ENCODE peak calls at places on chromosomes 2 and 18, in six cellular contexts. N, V, I, A, R and Y are unnamed samples.

GRCh38 chr2:99468155-99468554 is 21.7 kb downstream of the REV1 start:
- DNase-seq in N (no peak), V (no peak), I (no peak), A (no peak), R (no peak), Y (no peak)

GRCh38 chr18:68244786-68245185 is 470.1 kb downstream of the TMX3 start:
- DNase-seq in N (peak), V (peak), I (no peak), A (peak), R (peak), Y (no peak)

GRCh38 chr2:118667366-118667765 is 180.1 kb downstream of the EN1 start:
- DNase-seq in N (no peak), V (no peak), I (no peak), A (peak), R (peak), Y (peak)

GRCh38 chr2:241391892-241392665 is 36.0 kb downstream of the FARP2 start:
- DNase-seq in N (no peak), V (peak), I (no peak), A (peak), R (peak), Y (peak)

GRCh38 chr2:133892352-133892913 is 324.2 kb upstream of the NCKAP5 start:
- DNase-seq in N (no peak), V (no peak), I (no peak), A (no peak), R (no peak), Y (no peak)

GRCh38 chr2:179261161-179261825 is 3.3 kb downstream of the SESTD1 start:
- DNase-seq in N (no peak), V (no peak), I (no peak), A (peak), R (no peak), Y (no peak)

GRCh38 chr2:69945900-69946299 is 15.5 kb downstream of the ASPRV1 start:
- DNase-seq in N (no peak), V (no peak), I (no peak), A (no peak), R (no peak), Y (no peak)

GRCh38 chr2:159101755-159102489 is 133.5 kb downstream of the TANC1 start:
- DNase-seq in N (no peak), V (no peak), I (no peak), A (no peak), R (no peak), Y (no peak)

GRCh38 chr2:46849741-46850474 is 65.7 kb downstream of the MCFD2 start:
- DNase-seq in N (peak), V (peak), I (peak), A (peak), R (no peak), Y (no peak)

GRCh38 chr2:169845016-169845415 is 17.8 kb downstream of the UBR3 start:
- DNase-seq in N (no peak), V (no peak), I (no peak), A (peak), R (no peak), Y (no peak)

GRCh38 chr2:151721161-151721560 is 13.1 kb downstream of the NEB start:
- DNase-seq in N (no peak), V (no peak), I (no peak), A (no peak), R (no peak), Y (no peak)

GRCh38 chr18:68438983-68439382 is 275.9 kb downstream of the TMX3 start:
- DNase-seq in N (no peak), V (peak), I (no peak), A (peak), R (peak), Y (peak)

GRCh38 chr2:217835931-217836881 is 166.6 kb downstream of the TNS1 start:
- DNase-seq in N (peak), V (peak), I (peak), A (peak), R (peak), Y (peak)

GRCh38 chr2:149572102-149572953 is 15.2 kb downstream of the MMADHC start:
- DNase-seq in N (no peak), V (no peak), I (no peak), A (peak), R (peak), Y (no peak)

GRCh38 chr2:14039134-14039533 is 593.4 kb upstream of the LRATD1 start:
- DNase-seq in N (no peak), V (no peak), I (no peak), A (no peak), R (no peak), Y (no peak)

GRCh38 chr18:11149441-11150270 is at the start of gene PIEZO2:
- DNase-seq in N (peak), V (peak), I (no peak), A (peak), R (peak), Y (no peak)

GRCh38 chr2:62501794-62502500 is 4.0 kb downstream of the TMEM17 start:
- DNase-seq in N (no peak), V (peak), I (no peak), A (peak), R (peak), Y (peak)

DNA sequence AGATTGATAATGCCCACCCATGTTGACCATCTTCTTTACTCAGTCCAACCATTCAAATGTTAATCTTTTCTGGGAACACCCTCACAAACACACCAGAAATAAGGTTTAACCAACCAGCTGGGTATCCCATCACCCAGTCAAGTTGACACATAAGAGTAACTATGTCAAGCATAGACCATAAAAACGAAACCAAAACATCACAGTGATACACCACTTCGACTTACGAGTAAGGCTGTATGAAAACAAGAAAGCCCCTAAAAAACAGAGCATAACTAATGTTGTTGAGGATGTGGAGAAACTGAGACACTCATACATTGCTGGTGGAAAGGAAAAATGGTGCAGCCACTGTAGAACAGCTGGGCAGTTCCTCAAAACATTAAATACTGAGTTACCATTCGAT is 57.4 kb downstream of the SLC35F5 start:
- DNase-seq in N (no peak), V (no peak), I (no peak), A (no peak), R (no peak), Y (no peak)
- H3K4me3 ChIP-seq in N (no peak), V (no peak), I (no peak), A (no peak), R (no peak), Y (no peak)

DNA sequence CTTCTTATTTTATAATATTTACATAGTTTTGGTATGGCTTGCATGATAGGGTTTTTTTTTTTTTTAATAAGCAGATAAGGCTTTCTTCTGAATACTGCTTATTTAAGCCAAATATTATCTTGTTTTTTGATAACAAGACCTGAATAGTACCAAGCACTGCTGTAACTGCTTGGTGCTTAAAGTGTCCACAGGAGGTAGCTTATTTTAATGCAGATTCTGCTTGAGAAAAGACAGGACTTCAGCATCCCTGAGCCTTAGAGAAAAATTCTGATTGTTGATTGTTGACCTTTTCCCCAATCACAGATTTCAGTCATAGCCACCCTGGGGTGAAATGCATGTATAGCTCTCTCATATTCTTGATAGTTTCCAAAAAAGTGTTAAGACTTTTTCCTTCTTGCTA is 336.4 kb downstream of the CTNNA2 start:
- DNase-seq in N (no peak), V (no peak), I (no peak), A (no peak), R (no peak), Y (no peak)
- H3K4me3 ChIP-seq in N (no peak), V (no peak), I (no peak), A (no peak), R (no peak), Y (no peak)

DNA sequence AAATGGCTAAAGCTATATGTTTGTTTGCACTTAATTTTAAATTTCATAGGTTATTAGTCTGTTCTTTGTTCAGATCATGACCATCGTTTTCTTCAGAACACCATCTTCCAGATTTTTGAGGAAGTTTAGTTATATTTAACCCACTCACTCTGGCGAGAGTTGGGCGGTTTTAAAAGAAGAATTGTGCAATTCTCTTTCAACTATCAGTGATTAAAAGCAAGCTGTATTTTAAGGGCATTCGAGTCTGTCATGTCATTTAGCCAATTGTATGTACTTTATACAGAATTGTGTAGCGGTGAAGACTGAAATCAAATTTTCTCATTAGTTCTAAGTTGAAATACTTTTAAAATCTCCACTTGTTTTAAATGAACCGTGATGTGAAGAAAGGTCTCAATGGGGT is 214.7 kb upstream of the DTNA start:
- DNase-seq in N (no peak), V (no peak), I (no peak), A (peak), R (no peak), Y (no peak)
- H3K4me3 ChIP-seq in N (no peak), V (peak), I (no peak), A (peak), R (no peak), Y (no peak)

DNA sequence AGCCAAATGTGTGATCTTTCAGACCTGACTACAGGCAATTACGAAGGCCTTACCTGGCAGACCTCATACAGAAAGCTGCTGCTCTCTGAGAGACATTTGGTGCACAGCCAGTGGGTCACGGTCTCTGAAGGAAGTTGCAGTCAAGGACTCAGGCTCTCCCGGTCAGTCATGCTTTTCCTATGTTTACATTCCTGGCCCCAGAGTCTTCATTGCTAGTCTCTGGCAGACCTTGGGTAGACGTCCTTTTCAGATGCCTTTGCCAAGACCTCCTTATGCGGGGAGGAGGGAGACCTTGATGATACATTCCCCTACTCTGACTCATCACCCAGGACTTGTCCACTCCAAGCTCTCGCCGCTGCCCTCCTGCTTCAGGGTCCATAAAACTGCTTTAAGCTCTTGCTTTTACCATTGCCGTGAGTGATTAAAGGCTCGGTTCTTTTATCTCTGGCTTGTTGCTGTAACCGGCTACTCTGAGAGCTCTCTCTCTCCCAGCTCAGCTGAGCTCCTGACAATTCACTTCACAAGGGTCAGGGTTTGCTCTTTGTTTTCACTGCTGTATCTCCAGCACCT is 62.0 kb upstream of the SLC35F5 start:
- DNase-seq in N (peak), V (peak), I (peak), A (peak), R (peak), Y (peak)
- H3K4me3 ChIP-seq in N (no peak), V (peak), I (no peak), A (peak), R (peak), Y (no peak)

DNA sequence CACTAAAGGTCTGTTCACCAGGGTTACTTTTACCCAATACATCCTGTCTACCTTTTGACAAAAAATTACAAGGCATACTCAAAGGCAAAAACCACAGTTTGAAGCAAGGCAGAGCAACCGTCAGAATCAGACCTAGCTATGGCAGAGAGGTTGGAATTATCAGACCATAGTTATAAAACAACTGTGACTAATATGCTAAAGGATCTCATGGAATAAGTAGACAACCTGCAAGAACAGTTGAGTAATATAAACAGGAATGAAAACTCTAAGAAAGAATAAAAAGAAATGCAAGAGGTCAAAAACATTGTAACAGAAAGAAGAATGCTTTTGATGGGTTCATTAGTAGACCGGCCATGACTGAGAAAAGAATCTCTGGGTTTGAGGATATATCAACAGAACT is 318.8 kb upstream of the KCNH7 start:
- DNase-seq in N (peak), V (peak), I (no peak), A (peak), R (peak), Y (no peak)
- H3K4me3 ChIP-seq in N (no peak), V (no peak), I (no peak), A (no peak), R (no peak), Y (no peak)

GRCh38 chr2:100785621-100786296 is 34.2 kb upstream of the NPAS2 start:
- DNase-seq in N (no peak), V (peak), I (no peak), A (peak), R (no peak), Y (no peak)
- H3K4me3 ChIP-seq in N (no peak), V (no peak), I (no peak), A (no peak), R (no peak), Y (no peak)

GRCh38 chr18:26511339-26512071 is 36.8 kb downstream of the KCTD1 start:
- DNase-seq in N (no peak), V (no peak), I (no peak), A (no peak), R (no peak), Y (no peak)
- H3K4me3 ChIP-seq in N (no peak), V (no peak), I (no peak), A (no peak), R (no peak), Y (no peak)

GRCh38 chr2:202452744-202453143 is 76.6 kb downstream of the BMPR2 start:
- DNase-seq in N (no peak), V (no peak), I (no peak), A (no peak), R (no peak), Y (no peak)
- H3K4me3 ChIP-seq in N (no peak), V (no peak), I (no peak), A (no peak), R (no peak), Y (no peak)

GRCh38 chr18:27181726-27182125 is 3.4 kb downstream of the CHST9 start:
- DNase-seq in N (no peak), V (no peak), I (no peak), A (no peak), R (no peak), Y (no peak)

GRCh38 chr18:27188309-27188708 is 3.2 kb upstream of the CHST9 start:
- DNase-seq in N (no peak), V (no peak), I (no peak), A (no peak), R (no peak), Y (no peak)

GRCh38 chr18:27185025-27185763 is at the start of gene CHST9:
- DNase-seq in N (no peak), V (no peak), I (no peak), A (no peak), R (no peak), Y (no peak)

GRCh38 chr18:27185897-27186296 is 789 bp upstream of the CHST9 start:
- DNase-seq in N (no peak), V (no peak), I (no peak), A (no peak), R (no peak), Y (no peak)

DNA sequence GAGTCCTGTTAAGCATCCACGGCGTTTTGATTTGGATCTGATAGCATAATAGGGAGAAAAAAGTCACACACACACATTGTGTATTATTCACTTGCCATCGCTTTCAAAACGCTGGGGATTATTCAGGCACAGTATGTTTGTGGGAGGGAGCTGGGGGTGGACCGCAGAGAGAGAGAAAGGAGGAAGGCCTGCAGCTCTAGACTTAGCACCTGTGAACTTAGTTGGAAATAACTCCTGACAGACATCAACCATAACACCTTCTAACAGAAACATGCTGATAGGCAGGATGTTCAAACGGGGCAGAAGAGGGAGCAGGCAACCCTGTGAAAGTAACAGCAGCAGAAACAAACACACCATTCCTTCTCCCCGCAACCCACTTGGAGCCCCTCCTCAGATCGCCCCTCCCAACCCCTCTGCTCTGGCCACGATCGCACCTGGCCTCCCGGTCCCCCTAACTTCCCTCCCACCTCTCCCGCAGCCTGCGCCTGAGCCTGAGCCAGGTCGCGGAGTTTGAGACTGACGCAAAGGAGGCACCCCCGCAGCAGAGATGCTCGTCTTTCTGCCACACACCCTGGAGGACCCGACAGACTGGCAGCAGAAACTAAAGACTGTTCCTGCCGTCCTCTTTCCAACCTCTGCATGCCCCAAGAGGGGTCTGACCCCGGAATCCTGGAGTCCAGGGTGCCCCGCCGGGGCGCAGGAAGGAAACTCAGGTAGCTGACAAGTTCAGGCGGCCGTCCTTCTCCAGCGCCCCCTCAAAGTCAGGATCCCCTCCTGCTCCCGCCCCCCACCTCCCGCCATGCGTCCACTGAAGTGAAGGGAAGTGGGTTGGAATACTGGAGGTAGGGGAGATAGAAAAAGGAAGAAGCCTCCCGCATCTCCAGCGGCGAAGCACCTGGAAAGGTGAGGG is 738 bp downstream of the CHST9 start:
- DNase-seq in N (no peak), V (no peak), I (no peak), A (no peak), R (no peak), Y (no peak)
- H3K4me3 ChIP-seq in N (peak), V (no peak), I (no peak), A (no peak), R (no peak), Y (no peak)

GRCh38 chr2:120567128-120567527 is 168.5 kb upstream of the GLI2 start:
- DNase-seq in N (no peak), V (no peak), I (no peak), A (no peak), R (no peak), Y (no peak)
- H3K4me3 ChIP-seq in N (no peak), V (peak), I (no peak), A (no peak), R (no peak), Y (no peak)